ENCODE peak calls at places on chromosomes 5 and 9, in nine cellular contexts. Y, G, N, R, C, L, Q, D and S are unnamed samples.

GRCh38 chr5:62343428-62343827 is 37.4 kb downstream of the KIF2A start:
- DNase-seq in Y (no peak), G (no peak), N (no peak), R (no peak), C (no peak), L (no peak), Q (no peak), D (peak; percentile 5), S (no peak)

GRCh38 chr5:78221964-78222451 is 72.5 kb downstream of the AP3B1 start:
- DNase-seq in Y (no peak), G (no peak), N (no peak), R (no peak), C (peak; percentile 15), L (peak; percentile 10), Q (no peak), D (peak; percentile 31), S (peak; percentile 9)

GRCh38 chr5:41334758-41335157 is 121.4 kb upstream of the C6 start:
- DNase-seq in Y (no peak), G (no peak), N (peak; percentile 24), R (no peak), C (no peak), L (peak; percentile 79), Q (no peak), D (peak; percentile 5), S (no peak)

GRCh38 chr9:98521141-98521540 is 187.6 kb downstream of the GABBR2 start:
- DNase-seq in Y (no peak), G (no peak), N (no peak), R (no peak), C (peak; percentile 76), L (no peak), Q (no peak), D (peak; percentile 85), S (peak; percentile 78)

GRCh38 chr9:133844876-133845658 is 106.9 kb upstream of the SARDH start:
- DNase-seq in Y (peak; percentile 63), G (no peak), N (peak; percentile 86), R (no peak), C (no peak), L (no peak), Q (no peak), D (peak; percentile 23), S (no peak)

GRCh38 chr9:135814421-135814820 is 92.9 kb downstream of the CAMSAP1 start:
- DNase-seq in Y (no peak), G (no peak), N (no peak), R (no peak), C (no peak), L (no peak), Q (peak; percentile 17), D (no peak), S (no peak)

GRCh38 chr5:92581249-92581648 is 999.8 kb downstream of the NR2F1-AS1 start:
- DNase-seq in Y (no peak), G (no peak), N (no peak), R (no peak), C (no peak), L (no peak), Q (no peak), D (no peak), S (no peak)

GRCh38 chr5:163649522-163649921 is 144.1 kb downstream of the MAT2B start:
- DNase-seq in Y (no peak), G (no peak), N (no peak), R (no peak), C (peak; percentile 82), L (no peak), Q (no peak), D (peak; percentile 33), S (no peak)

GRCh38 chr5:102867999-102868662 is 113.0 kb downstream of the PAM start:
- DNase-seq in Y (no peak), G (no peak), N (no peak), R (no peak), C (peak; percentile 44), L (no peak), Q (no peak), D (peak; percentile 31), S (no peak)

GRCh38 chr5:41408676-41409443 is 101.5 kb downstream of the PLCXD3 start:
- DNase-seq in Y (no peak), G (no peak), N (peak; percentile 37), R (no peak), C (peak; percentile 74), L (no peak), Q (no peak), D (peak; percentile 65), S (peak; percentile 55)

GRCh38 chr5:93620487-93621339 is 37.7 kb downstream of the NR2F1 start:
- DNase-seq in Y (no peak), G (peak; percentile 52), N (peak; percentile 78), R (peak; percentile 50), C (peak; percentile 71), L (peak; percentile 76), Q (no peak), D (peak; percentile 76), S (peak; percentile 45)

GRCh38 chr9:15361737-15362136 is 54.7 kb upstream of the TTC39B start:
- DNase-seq in Y (no peak), G (no peak), N (no peak), R (no peak), C (no peak), L (no peak), Q (no peak), D (no peak), S (no peak)

GRCh38 chr9:4324513-4324912 is 24.6 kb upstream of the GLIS3 start:
- DNase-seq in Y (no peak), G (no peak), N (peak; percentile 22), R (no peak), C (peak; percentile 48), L (peak; percentile 20), Q (no peak), D (peak; percentile 79), S (peak; percentile 42)

GRCh38 chr5:37189355-37189754 is 59.8 kb downstream of the CPLANE1 start:
- DNase-seq in Y (no peak), G (no peak), N (no peak), R (no peak), C (no peak), L (no peak), Q (no peak), D (no peak), S (peak; percentile 11)

GRCh38 chr9:1319436-1319835 is 269.3 kb downstream of the DMRT2 start:
- DNase-seq in Y (no peak), G (no peak), N (no peak), R (no peak), C (no peak), L (no peak), Q (no peak), D (no peak), S (no peak)

GRCh38 chr9:84669008-84669292 is 579 bp upstream of the NTRK2 start:
- DNase-seq in Y (no peak), G (no peak), N (peak; percentile 21), R (no peak), C (no peak), L (no peak), Q (no peak), D (no peak), S (no peak)

GRCh38 chr5:74892921-74893320 is 26.7 kb upstream of the FAM169A start:
- DNase-seq in Y (no peak), G (no peak), N (no peak), R (no peak), C (no peak), L (no peak), Q (no peak), D (no peak), S (no peak)

GRCh38 chr5:35129921-35130485 is 82.3 kb upstream of the AGXT2 start:
- DNase-seq in Y (no peak), G (peak; percentile 40), N (no peak), R (peak; percentile 59), C (peak; percentile 92), L (no peak), Q (no peak), D (peak; percentile 70), S (no peak)

GRCh38 chr5:154823605-154824004 is 26.8 kb downstream of the FAXDC2 start:
- DNase-seq in Y (no peak), G (no peak), N (no peak), R (no peak), C (no peak), L (no peak), Q (no peak), D (no peak), S (no peak)

GRCh38 chr5:78639811-78640210 is 8.8 kb downstream of the LHFPL2 start:
- DNase-seq in Y (no peak), G (no peak), N (no peak), R (no peak), C (no peak), L (no peak), Q (no peak), D (no peak), S (no peak)

GRCh38 chr9:131410051-131410491 is 16.2 kb downstream of the PRRC2B start:
- DNase-seq in Y (no peak), G (no peak), N (no peak), R (no peak), C (no peak), L (no peak), Q (no peak), D (peak; percentile 23), S (no peak)

GRCh38 chr5:88405783-88406182 is 137.1 kb upstream of the TMEM161B start:
- DNase-seq in Y (no peak), G (no peak), N (no peak), R (no peak), C (no peak), L (no peak), Q (no peak), D (no peak), S (no peak)

GRCh38 chr9:72333758-72334157 is 31.2 kb downstream of the ZFAND5 start:
- DNase-seq in Y (no peak), G (no peak), N (no peak), R (no peak), C (no peak), L (no peak), Q (no peak), D (no peak), S (no peak)

GRCh38 chr9:78745996-78746395 is 449.1 kb downstream of the PSAT1 start:
- DNase-seq in Y (no peak), G (no peak), N (no peak), R (no peak), C (no peak), L (no peak), Q (no peak), D (no peak), S (no peak)

GRCh38 chr9:105128908-105129307 is 115.5 kb upstream of the SLC44A1 start:
- DNase-seq in Y (no peak), G (no peak), N (no peak), R (no peak), C (no peak), L (no peak), Q (no peak), D (no peak), S (no peak)

GRCh38 chr5:173240091-173241050 is 5.4 kb upstream of the NKX2-5 start:
- DNase-seq in Y (no peak), G (no peak), N (no peak), R (no peak), C (no peak), L (no peak), Q (no peak), D (no peak), S (no peak)

GRCh38 chr5:36392186-36392585 is 90.5 kb upstream of the RANBP3L start:
- DNase-seq in Y (no peak), G (no peak), N (no peak), R (no peak), C (no peak), L (no peak), Q (no peak), D (no peak), S (no peak)

GRCh38 chr9:114607671-114608524 is 3.2 kb upstream of the TMEM268 start:
- DNase-seq in Y (no peak), G (no peak), N (no peak), R (no peak), C (no peak), L (no peak), Q (no peak), D (no peak), S (no peak)

GRCh38 chr5:66565878-66566277 is 30.3 kb upstream of the MAST4 start:
- DNase-seq in Y (no peak), G (no peak), N (no peak), R (no peak), C (peak; percentile 62), L (peak; percentile 9), Q (no peak), D (no peak), S (no peak)

GRCh38 chr9:98175013-98175679 is 17.3 kb downstream of the CORO2A start:
- DNase-seq in Y (no peak), G (no peak), N (no peak), R (no peak), C (no peak), L (no peak), Q (no peak), D (no peak), S (no peak)

GRCh38 chr5:175325681-175326080 is 118.3 kb downstream of the DRD1 start:
- DNase-seq in Y (no peak), G (no peak), N (no peak), R (no peak), C (no peak), L (no peak), Q (no peak), D (peak; percentile 38), S (no peak)